ENCODE peak calls at places on chromosome 16, in ten cellular contexts. B, G, S, D, Y, Z, N, X, K and J are unnamed samples.

GRCh38 chr16:566475-567361 is at the start of gene NHLRC4:
- DNase-seq in Y (peak; percentile 54), B (no peak), K (no peak), S (peak; percentile 48), X (no peak), Z (no peak), N (peak; percentile 89), G (no peak), D (peak; percentile 84), J (no peak)

GRCh38 chr16:23948949-23949392 is 113.2 kb downstream of the PRKCB start:
- DNase-seq in K (no peak), N (no peak), D (no peak), B (no peak), G (no peak), Y (no peak), Z (no peak), S (no peak), X (no peak), J (no peak)

GRCh38 chr16:82649766-82650165 is 23.0 kb downstream of the CDH13 start:
- DNase-seq in X (no peak), K (no peak), Y (peak; percentile 57), G (no peak), N (no peak), D (no peak), S (no peak), Z (no peak), B (no peak), J (no peak)

GRCh38 chr16:624522-625401 is 6.0 kb upstream of the WFIKKN1 start:
- DNase-seq in Y (no peak), S (no peak), N (no peak), X (no peak), Z (no peak), D (no peak), K (no peak), G (no peak), B (no peak), J (no peak)

GRCh38 chr16:79287424-79287917 is 313.1 kb downstream of the MAF start:
- DNase-seq in K (no peak), N (no peak), X (no peak), Y (no peak), S (no peak), G (no peak), Z (no peak), D (no peak), B (no peak), J (no peak)

GRCh38 chr16:70589998-70590471 is 56.3 kb upstream of the IL34 start:
- DNase-seq in B (peak; percentile 57), S (no peak), G (no peak), D (peak; percentile 82), Y (peak; percentile 85), Z (no peak), N (peak; percentile 49), X (no peak), K (no peak), J (no peak)

GRCh38 chr16:4626396-4626795 is 1.8 kb downstream of the MGRN1 start:
- DNase-seq in Z (no peak), G (no peak), Y (no peak), D (no peak), K (no peak), S (peak; percentile 1), B (no peak), N (no peak), X (no peak), J (no peak)

GRCh38 chr16:49473131-49473530 is 99.5 kb downstream of the C16orf78 start:
- DNase-seq in Y (no peak), X (no peak), K (no peak), B (no peak), S (no peak), Z (no peak), N (no peak), G (no peak), D (no peak), J (no peak)

GRCh38 chr16:25575363-25575762 is 116.4 kb upstream of the HS3ST4 start:
- DNase-seq in Z (no peak), X (no peak), G (no peak), B (no peak), N (no peak), D (no peak), S (peak; percentile 89), Y (no peak), K (no peak), J (no peak)

GRCh38 chr16:65249768-65250167 is 127.9 kb upstream of the CDH11 start:
- DNase-seq in B (no peak), Z (no peak), D (peak; percentile 91), G (no peak), K (no peak), X (no peak), Y (no peak), S (no peak), N (peak; percentile 82), J (no peak)

GRCh38 chr16:12602811-12603698 is 200.6 kb downstream of the CPPED1 start:
- DNase-seq in B (no peak), D (no peak), G (no peak), X (no peak), Z (no peak), N (no peak), K (no peak), Y (no peak), S (no peak), J (no peak)

GRCh38 chr16:54284931-54285413 is 1.6 kb downstream of the IRX3 start:
- DNase-seq in S (peak; percentile 46), Z (no peak), X (no peak), Y (no peak), N (no peak), D (peak; percentile 14), B (no peak), G (no peak), K (no peak), J (no peak)

GRCh38 chr16:54651851-54652770 is 278.6 kb upstream of the IRX5 start:
- DNase-seq in G (no peak), Z (no peak), Y (no peak), S (peak; percentile 50), X (no peak), K (no peak), D (no peak), N (no peak), B (no peak), J (no peak)

DNA sequence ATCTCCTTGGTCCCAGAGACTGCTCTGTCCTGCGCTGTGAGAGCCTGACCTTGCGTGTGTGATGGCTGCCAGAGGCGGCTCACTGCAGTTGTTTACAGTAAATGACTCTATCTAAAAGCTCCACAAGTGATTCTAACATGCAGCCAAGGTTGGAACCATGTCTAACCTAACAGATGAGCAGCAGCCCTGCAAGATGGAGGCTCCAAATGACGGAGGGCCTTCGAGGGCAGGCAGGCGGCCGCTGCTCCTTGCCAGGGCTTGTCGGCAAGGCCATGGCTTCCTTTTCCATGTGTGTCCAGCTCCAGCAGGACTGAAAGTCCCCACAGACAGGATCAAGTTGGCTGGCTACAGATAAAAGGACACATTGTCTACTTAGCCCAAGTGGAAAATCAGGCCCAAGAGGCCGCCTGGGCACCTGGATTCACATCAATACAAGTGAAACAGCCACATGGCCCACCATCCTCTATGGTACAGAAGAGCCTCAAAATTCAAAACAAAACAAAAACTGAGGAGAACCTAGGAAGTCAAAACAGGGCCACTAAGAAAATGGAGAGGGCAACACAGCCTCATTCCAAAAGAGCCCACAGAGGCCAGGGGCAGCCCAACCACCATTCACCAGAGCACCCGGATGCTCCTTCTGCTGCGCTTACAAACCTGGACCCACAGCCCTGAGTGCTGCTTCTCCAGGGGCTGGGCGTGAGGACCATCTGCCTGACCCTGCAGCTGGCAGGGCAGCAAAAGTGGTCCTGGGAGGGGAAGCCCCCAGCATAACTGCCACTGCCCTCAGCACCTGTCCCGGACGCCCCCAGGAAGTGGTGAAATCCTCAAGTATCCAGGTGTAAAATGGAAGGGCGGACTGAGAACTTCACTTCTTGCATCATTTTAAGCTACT is 65.0 kb downstream of the AMFR start:
- DNase-seq in Y (no peak), N (no peak), G (no peak), S (no peak), K (no peak), Z (no peak), D (no peak), B (no peak), X (no peak), J (no peak)
- H3K4me3 ChIP-seq in Y (no peak overlapping the region), N (no peak overlapping the region), G (no peak overlapping the region), S (no peak overlapping the region), K (no peak overlapping the region), Z (no peak overlapping the region), D (no peak overlapping the region), B (no peak overlapping the region), X (no peak overlapping the region), J (no peak overlapping the region)

DNA sequence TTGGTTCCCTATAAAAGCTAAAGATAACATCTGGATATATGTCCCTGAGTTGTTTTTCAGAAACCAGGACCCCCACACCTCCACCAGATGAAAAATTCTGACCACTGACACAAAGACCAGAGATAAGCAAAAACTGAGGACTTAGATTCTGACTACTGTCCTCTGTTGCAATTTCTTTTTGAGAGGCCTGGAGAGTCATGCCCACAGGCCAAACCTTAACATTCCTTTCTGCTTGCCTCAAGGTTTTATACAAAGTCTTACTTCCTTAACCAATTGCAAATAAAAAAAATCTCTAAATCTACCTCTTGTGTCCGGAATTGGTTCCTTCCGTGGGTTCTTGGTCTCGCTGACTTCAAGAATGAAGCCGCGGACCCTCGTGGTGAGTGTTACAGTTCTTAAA is 228.5 kb downstream of the ABCC12 start:
- DNase-seq in X (peak; percentile 67), N (no peak), D (no peak), S (no peak), K (no peak), B (no peak), G (no peak), Z (no peak), Y (peak; percentile 52), J (no peak)
- TF ChIP-seq CTCF in X (no peak), N (no peak), D (no peak), S (no peak), K (no peak), B (no peak), G (no peak), Z (no peak), Y (no peak), J (no peak)

GRCh38 chr16:85946680-85947510 is 47.9 kb downstream of the IRF8 start:
- DNase-seq in D (no peak), X (no peak), B (no peak), Y (no peak), N (no peak), Z (no peak), S (no peak), K (no peak), G (no peak), J (no peak)
- H3K4me3 ChIP-seq in D (no peak overlapping the region), X (no peak overlapping the region), B (no peak overlapping the region), Y (no peak overlapping the region), N (no peak overlapping the region), Z (peak overlapping the region; percentile 69), S (no peak overlapping the region), K (no peak overlapping the region), G (no peak overlapping the region), J (no peak overlapping the region)

DNA sequence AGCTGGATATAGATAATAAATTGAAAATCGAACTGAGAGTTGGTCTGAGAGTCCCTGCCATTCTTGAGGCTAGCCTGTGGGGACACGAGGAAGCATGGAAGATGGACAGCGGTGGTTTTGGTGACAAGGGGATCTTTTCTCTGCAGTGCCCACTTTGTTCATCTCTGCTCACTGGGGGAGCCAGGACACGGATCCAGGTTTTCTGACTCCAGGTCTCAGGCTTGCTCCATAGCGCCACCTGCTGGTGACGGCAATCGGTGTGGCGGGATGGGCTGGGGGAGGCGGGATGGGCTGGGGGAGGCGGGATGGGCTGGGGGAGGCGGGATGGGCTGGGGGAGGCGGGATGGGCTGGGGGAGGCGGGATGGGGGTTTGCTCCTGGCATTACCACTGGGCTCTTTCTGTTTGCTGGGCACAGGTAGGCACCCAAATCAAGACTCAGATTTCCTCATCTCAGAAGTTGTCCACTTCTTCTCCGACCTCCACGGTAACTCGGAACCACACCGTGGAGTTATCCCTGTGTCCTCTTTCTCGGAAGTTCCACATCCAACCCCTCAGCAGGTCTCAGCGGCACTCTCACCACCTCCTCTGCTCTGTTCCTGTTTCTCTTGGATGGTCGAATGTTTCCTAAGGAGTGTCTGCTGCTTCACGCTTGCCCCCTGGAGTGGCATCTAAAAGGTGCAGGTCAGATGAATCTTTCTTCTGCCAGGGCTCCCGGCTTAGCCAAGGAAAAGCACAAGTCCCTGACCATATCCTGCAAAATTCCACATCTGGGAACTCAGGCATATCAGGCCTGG is 142.4 kb downstream of the CYLD start:
- DNase-seq in D (no peak), Y (no peak), B (no peak), S (peak; percentile 61), N (no peak), G (no peak), K (no peak), Z (no peak), X (peak; percentile 48), J (no peak)
- TF ChIP-seq CTCF in D (peak; percentile 19), Y (peak; percentile 20), B (no peak), S (peak; percentile 61), N (no peak), G (no peak), K (peak; percentile 35), Z (peak; percentile 45), X (peak; percentile 25), J (peak; percentile 63)